ENCODE peak calls at places on chromosomes 4 and X, in eight cellular contexts. G, H, I, D, N, O, C and L are unnamed samples.
A peak's percentile ranks its signal among the peaks of the same experiment; 100 is the strongest.

GRCh38 chr4:89836897-89837384 is at the start of gene SNCA:
- DNase-seq in G (peak; percentile 84), H (no peak), I (peak; percentile 21), D (no peak), N (peak; percentile 78), O (peak; percentile 90), C (peak; percentile 81), L (no peak)

GRCh38 chrX:16836371-16836770 is 33.8 kb downstream of the RBBP7 start:
- DNase-seq in G (no peak), H (peak; percentile 17), I (peak; percentile 13), D (no peak), N (no peak), O (peak; percentile 47), C (no peak), L (peak; percentile 18)

GRCh38 chrX:40411350-40412111 is 169.2 kb upstream of the ATP6AP2 start:
- DNase-seq in G (no peak), H (peak; percentile 0), I (no peak), D (no peak), N (peak; percentile 9), O (no peak), C (no peak), L (no peak)

GRCh38 chr4:85715996-85716737 is 241.2 kb downstream of the ARHGAP24 start:
- DNase-seq in G (no peak), H (no peak), I (no peak), D (no peak), N (peak; percentile 69), O (no peak), C (no peak), L (peak; percentile 25)

GRCh38 chr4:24210332-24210902 is 320.6 kb upstream of the PPARGC1A start:
- DNase-seq in G (peak; percentile 56), H (no peak), I (peak; percentile 96), D (peak; percentile 78), N (peak; percentile 95), O (no peak), C (peak; percentile 4), L (peak; percentile 96)

GRCh38 chr4:4542824-4543485 is 1.1 kb upstream of the STX18 start:
- DNase-seq in G (no peak), H (peak; percentile 19), I (no peak), D (no peak), N (no peak), O (peak; percentile 17), C (peak; percentile 5), L (peak; percentile 40)

GRCh38 chr4:7155611-7156071 is 36.7 kb upstream of the SORCS2 start:
- DNase-seq in G (no peak), H (no peak), I (no peak), D (peak; percentile 71), N (peak; percentile 16), O (no peak), C (peak; percentile 72), L (peak; percentile 34)

GRCh38 chr4:170398228-170398627 is 308.5 kb upstream of the AADAT start:
- DNase-seq in G (no peak), H (no peak), I (no peak), D (no peak), N (no peak), O (no peak), C (peak; percentile 42), L (no peak)

GRCh38 chrX:135977611-135978010 is 3.8 kb upstream of the MMGT1 start:
- DNase-seq in G (no peak), H (no peak), I (peak; percentile 77), D (no peak), N (no peak), O (no peak), C (peak; percentile 20), L (peak; percentile 65)

GRCh38 chrX:13357925-13358324 is 38.1 kb upstream of the ATXN3L start:
- DNase-seq in G (no peak), H (no peak), I (peak; percentile 10), D (no peak), N (peak; percentile 45), O (no peak), C (peak; percentile 93), L (peak; percentile 67)

GRCh38 chr4:137768881-137769280 is 236.6 kb upstream of the PCDH18 start:
- DNase-seq in G (no peak), H (no peak), I (peak; percentile 5), D (no peak), N (no peak), O (no peak), C (no peak), L (no peak)

GRCh38 chrX:38163193-38163592 is 57.5 kb downstream of the SRPX start:
- DNase-seq in G (no peak), H (no peak), I (no peak), D (no peak), N (no peak), O (no peak), C (no peak), L (no peak)

GRCh38 chr4:146273204-146273901 is 59.0 kb downstream of the REELD1 start:
- DNase-seq in G (no peak), H (no peak), I (no peak), D (no peak), N (no peak), O (no peak), C (no peak), L (no peak)

GRCh38 chr4:118557298-118557851 is 127.8 kb upstream of the METTL14 start:
- DNase-seq in G (no peak), H (no peak), I (peak; percentile 62), D (no peak), N (peak; percentile 42), O (no peak), C (peak; percentile 83), L (peak; percentile 82)

GRCh38 chr4:85543832-85544231 is 68.9 kb downstream of the ARHGAP24 start:
- DNase-seq in G (no peak), H (no peak), I (peak; percentile 1), D (no peak), N (peak; percentile 69), O (no peak), C (no peak), L (peak; percentile 67)

GRCh38 chrX:46599051-46599560 is 25.5 kb downstream of the CHST7 start:
- DNase-seq in G (no peak), H (no peak), I (peak; percentile 40), D (no peak), N (no peak), O (no peak), C (no peak), L (peak; percentile 18)

GRCh38 chr4:124907881-124908280 is 195.3 kb upstream of the ANKRD50 start:
- DNase-seq in G (no peak), H (no peak), I (peak; percentile 91), D (no peak), N (peak; percentile 72), O (no peak), C (no peak), L (peak; percentile 84)

DNA sequence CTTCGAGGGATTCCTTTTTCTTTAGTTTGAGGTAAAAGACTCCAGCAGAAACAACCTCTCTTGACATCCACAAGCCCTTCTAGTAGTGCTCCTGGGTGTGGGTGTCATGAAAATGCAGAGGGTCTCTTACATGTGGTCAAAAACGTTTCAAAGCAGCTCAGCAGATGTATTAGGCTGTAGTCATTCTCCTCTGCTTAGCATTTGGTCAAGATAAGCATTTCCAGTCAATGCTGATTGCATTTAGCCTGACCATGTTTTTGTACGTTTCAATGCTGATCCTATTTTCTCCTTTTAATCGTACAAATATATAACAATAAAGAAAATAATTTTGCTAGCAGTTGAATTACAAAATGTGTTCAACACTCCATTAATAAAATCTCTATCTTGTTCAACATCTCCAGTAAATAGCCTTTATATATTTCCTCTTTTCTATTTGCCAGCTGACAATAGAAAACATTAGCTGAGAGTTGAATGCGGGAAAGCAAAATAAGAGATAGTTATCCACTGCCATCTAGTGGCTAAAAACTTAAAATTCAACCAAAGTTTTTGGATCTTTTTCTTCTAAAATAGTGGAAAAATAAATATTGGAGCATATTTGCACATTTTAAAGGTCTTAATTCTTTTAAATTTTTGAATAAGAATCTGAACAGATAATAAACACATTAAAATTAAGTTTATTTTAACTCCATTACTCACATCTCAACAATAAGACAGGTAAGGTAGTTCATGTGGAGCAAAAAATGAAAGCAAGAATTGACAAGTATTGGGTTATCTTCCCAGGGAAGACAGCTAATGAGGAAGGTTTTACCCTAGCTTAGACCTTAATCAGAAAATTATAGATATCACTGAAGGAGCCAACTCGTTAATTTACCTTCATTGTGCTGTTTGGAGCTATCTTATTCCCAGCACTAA is 15.2 kb upstream of the PACRGL start:
- DNase-seq in G (no peak), H (no peak), I (peak; percentile 27), D (no peak), N (peak; percentile 49), O (peak; percentile 36), C (no peak), L (peak; percentile 29)
- TF ChIP-seq CTCF in G (peak; percentile 18), H (peak; percentile 42), I (peak; percentile 73), D (peak; percentile 48), N (peak; percentile 43), O (peak; percentile 76), C (peak; percentile 41), L (peak; percentile 60)

GRCh38 chr4:151583188-151583587 is 174.2 kb downstream of the FHIP1A start:
- DNase-seq in G (no peak), H (no peak), I (no peak), D (no peak), N (no peak), O (no peak), C (no peak), L (no peak)

GRCh38 chr4:151584101-151584500 is 175.1 kb downstream of the FHIP1A start:
- DNase-seq in G (no peak), H (no peak), I (no peak), D (no peak), N (no peak), O (no peak), C (peak; percentile 91), L (no peak)

GRCh38 chr4:151582098-151582497 is 173.1 kb downstream of the FHIP1A start:
- DNase-seq in G (no peak), H (no peak), I (no peak), D (no peak), N (no peak), O (no peak), C (no peak), L (no peak)

GRCh38 chr4:151576627-151577026 is 167.7 kb downstream of the FHIP1A start:
- DNase-seq in G (no peak), H (no peak), I (no peak), D (no peak), N (peak; percentile 17), O (no peak), C (no peak), L (no peak)

DNA sequence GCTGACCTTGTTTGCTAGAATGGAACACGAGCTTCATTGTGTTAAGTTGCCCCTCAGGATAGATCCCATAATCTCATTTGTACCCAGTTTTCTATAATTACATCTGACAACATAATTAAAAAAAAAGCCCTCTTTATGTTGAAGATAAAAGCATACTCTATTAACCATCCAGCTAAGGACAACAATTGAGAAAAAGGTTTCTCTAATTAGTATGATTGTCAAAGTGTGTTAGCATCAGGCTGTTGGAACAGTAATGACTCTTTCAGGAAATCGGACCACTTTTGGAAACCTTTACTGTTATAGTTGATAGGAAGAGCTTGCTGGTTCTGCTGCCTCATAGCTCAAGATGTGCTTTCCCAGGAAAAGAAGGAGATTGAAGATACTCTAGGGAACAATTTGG is 172.6 kb downstream of the FHIP1A start:
- DNase-seq in G (no peak), H (no peak), I (no peak), D (no peak), N (no peak), O (peak; percentile 30), C (no peak), L (no peak)
- H3K4me3 ChIP-seq in G (no peak overlapping the region), H (no peak overlapping the region), I (no peak overlapping the region), D (no peak overlapping the region), N (no peak overlapping the region), O (no peak overlapping the region), C (no peak overlapping the region), L (no peak overlapping the region)

GRCh38 chrX:44244008-44244407 is 99.5 kb downstream of the EFHC2 start:
- DNase-seq in G (no peak), H (no peak), I (peak; percentile 29), D (no peak), N (peak; percentile 49), O (peak; percentile 6), C (peak; percentile 26), L (peak; percentile 22)
- TF ChIP-seq CTCF in G (peak; percentile 34), H (peak; percentile 29), I (peak; percentile 51), D (no peak), N (peak; percentile 42), O (peak; percentile 74), C (peak; percentile 60), L (peak; percentile 60)

GRCh38 chr4:93337196-93337595 is 491.4 kb upstream of the ATOH1 start:
- DNase-seq in G (no peak), H (no peak), I (no peak), D (no peak), N (no peak), O (no peak), C (no peak), L (no peak)
- H3K4me3 ChIP-seq in G (no peak overlapping the region), H (no peak overlapping the region), I (no peak overlapping the region), D (no peak overlapping the region), N (no peak overlapping the region), O (no peak overlapping the region), C (no peak overlapping the region), L (no peak overlapping the region)